ENCODE peak calls at places on chromosomes 1 and 21, in ten cellular contexts. Z is breast epithelium, R is esophagus muscularis mucosa, A is GM12878, S is sigmoid colon, U is transverse colon, O is K562, P is SK-N-SH, M is HL-60, J is suprapubic skin. F is an unnamed sample.

GRCh38 chr21:42674351-42674940 is 21.0 kb downstream of the PDE9A start:
- DNase-seq in Z (no peak), R (peak), A (no peak), S (peak), U (peak), O (peak), P (peak), M (no peak), J (no peak), F (no peak)

GRCh38 chr1:102466487-102466886 is 469.8 kb upstream of the OLFM3 start:
- DNase-seq in Z (no peak), R (no peak), A (no peak), S (no peak), U (no peak), O (no peak), P (no peak), M (no peak), J (no peak), F (no peak)

GRCh38 chr1:178690496-178690895 is 34.5 kb upstream of the RALGPS2 start:
- DNase-seq in Z (no peak), R (no peak), A (no peak), S (no peak), U (no peak), O (no peak), P (no peak), M (no peak), J (no peak), F (no peak)

GRCh38 chr1:4602536-4603316 is 51.7 kb upstream of the AJAP1 start:
- DNase-seq in Z (peak), R (no peak), A (no peak), S (peak), U (no peak), O (no peak), P (no peak), M (no peak), J (peak), F (peak)

GRCh38 chr1:11067716-11068495 is 8.1 kb upstream of the SRM start:
- DNase-seq in Z (peak), R (no peak), A (no peak), S (peak), U (no peak), O (no peak), P (no peak), M (no peak), J (peak), F (no peak)

GRCh38 chr1:1037366-1038327 is 17.7 kb downstream of the AGRN start:
- DNase-seq in Z (no peak), R (no peak), A (no peak), S (no peak), U (no peak), O (no peak), P (no peak), M (no peak), J (no peak), F (peak)

GRCh38 chr1:240562111-240562590 is 49.8 kb downstream of the GREM2 start:
- DNase-seq in Z (no peak), R (no peak), A (no peak), S (no peak), U (no peak), O (no peak), P (no peak), M (no peak), J (no peak), F (no peak)

GRCh38 chr1:80221319-80221718 is 1214.8 kb upstream of the ADGRL4 start:
- DNase-seq in Z (no peak), R (no peak), A (no peak), S (no peak), U (no peak), O (no peak), P (no peak), M (no peak), J (no peak), F (no peak)

GRCh38 chr1:107135466-107135865 is 5.4 kb upstream of the NTNG1 start:
- DNase-seq in Z (no peak), R (no peak), A (no peak), S (no peak), U (no peak), O (no peak), P (no peak), M (peak), J (no peak), F (no peak)

GRCh38 chr1:215568287-215568692 is 1.2 kb downstream of the KCTD3 start:
- DNase-seq in Z (no peak), R (no peak), A (no peak), S (peak), U (no peak), O (peak), P (peak), M (peak), J (no peak), F (no peak)

GRCh38 chr1:86197206-86197855 is 40.8 kb upstream of the COL24A1 start:
- DNase-seq in Z (no peak), R (no peak), A (no peak), S (no peak), U (no peak), O (no peak), P (no peak), M (no peak), J (no peak), F (no peak)

GRCh38 chr1:79695133-79695532 is 688.6 kb upstream of the ADGRL4 start:
- DNase-seq in Z (no peak), R (no peak), A (peak), S (no peak), U (no peak), O (no peak), P (no peak), M (no peak), J (no peak), F (no peak)

GRCh38 chr1:216045400-216045799 is 377.8 kb downstream of the USH2A start:
- DNase-seq in Z (no peak), R (no peak), A (no peak), S (no peak), U (no peak), O (no peak), P (no peak), M (no peak), J (no peak), F (no peak)

GRCh38 chr1:85911742-85912141 is 203.5 kb upstream of the ZNHIT6 start:
- DNase-seq in Z (no peak), R (no peak), A (no peak), S (no peak), U (no peak), O (no peak), P (no peak), M (no peak), J (no peak), F (no peak)

GRCh38 chr1:9675393-9675792 is 23.9 kb downstream of the PIK3CD start:
- DNase-seq in Z (no peak), R (no peak), A (no peak), S (no peak), U (no peak), O (no peak), P (no peak), M (no peak), J (no peak), F (no peak)

GRCh38 chr1:3419415-3420204 is 34.9 kb upstream of the ARHGEF16 start:
- DNase-seq in Z (no peak), R (no peak), A (no peak), S (no peak), U (peak), O (no peak), P (no peak), M (no peak), J (no peak), F (peak)

GRCh38 chr1:201970334-201971159 is 11.9 kb upstream of the RNPEP start:
- DNase-seq in Z (no peak), R (no peak), A (no peak), S (no peak), U (no peak), O (no peak), P (peak), M (no peak), J (no peak), F (no peak)

GRCh38 chr1:208880433-208881100 is 636.4 kb upstream of the PLXNA2 start:
- DNase-seq in Z (no peak), R (no peak), A (no peak), S (no peak), U (no peak), O (no peak), P (no peak), M (no peak), J (no peak), F (no peak)

GRCh38 chr1:194014004-194014403 is 827.6 kb upstream of the B3GALT2 start:
- DNase-seq in Z (no peak), R (no peak), A (no peak), S (no peak), U (no peak), O (no peak), P (no peak), M (no peak), J (no peak), F (no peak)

GRCh38 chr1:185567006-185567405 is 167.2 kb upstream of the HMCN1 start:
- DNase-seq in Z (no peak), R (no peak), A (no peak), S (no peak), U (no peak), O (no peak), P (no peak), M (peak), J (no peak), F (no peak)

GRCh38 chr1:186643600-186643999 is 36.6 kb downstream of the PTGS2 start:
- DNase-seq in Z (no peak), R (no peak), A (no peak), S (no peak), U (no peak), O (no peak), P (no peak), M (no peak), J (no peak), F (no peak)

GRCh38 chr1:179298952-179299351 is 5.4 kb downstream of the SOAT1 start:
- DNase-seq in Z (no peak), R (no peak), A (peak), S (no peak), U (no peak), O (no peak), P (no peak), M (no peak), J (no peak), F (no peak)

GRCh38 chr1:201260236-201260591 is 23.1 kb upstream of the PKP1 start:
- DNase-seq in Z (no peak), R (peak), A (no peak), S (no peak), U (no peak), O (no peak), P (peak), M (no peak), J (no peak), F (no peak)

GRCh38 chr1:220884109-220884980 is 5.1 kb downstream of the HLX start:
- DNase-seq in Z (no peak), R (peak), A (no peak), S (no peak), U (no peak), O (no peak), P (no peak), M (no peak), J (no peak), F (no peak)

GRCh38 chr1:54835131-54835898 is 34.2 kb upstream of the TTC22 start:
- DNase-seq in Z (peak), R (peak), A (no peak), S (no peak), U (no peak), O (no peak), P (no peak), M (no peak), J (peak), F (peak)

GRCh38 chr1:200708161-200708560 is 30.5 kb upstream of the CAMSAP2 start:
- DNase-seq in Z (no peak), R (no peak), A (no peak), S (no peak), U (no peak), O (no peak), P (no peak), M (no peak), J (no peak), F (no peak)

GRCh38 chr1:50333595-50333974 is 89.7 kb downstream of the DMRTA2 start:
- DNase-seq in Z (no peak), R (no peak), A (no peak), S (no peak), U (peak), O (peak), P (peak), M (peak), J (no peak), F (peak)

GRCh38 chr1:84774674-84775548 is 84.7 kb upstream of the SSX2IP start:
- DNase-seq in Z (no peak), R (no peak), A (no peak), S (no peak), U (no peak), O (no peak), P (no peak), M (no peak), J (no peak), F (no peak)

DNA sequence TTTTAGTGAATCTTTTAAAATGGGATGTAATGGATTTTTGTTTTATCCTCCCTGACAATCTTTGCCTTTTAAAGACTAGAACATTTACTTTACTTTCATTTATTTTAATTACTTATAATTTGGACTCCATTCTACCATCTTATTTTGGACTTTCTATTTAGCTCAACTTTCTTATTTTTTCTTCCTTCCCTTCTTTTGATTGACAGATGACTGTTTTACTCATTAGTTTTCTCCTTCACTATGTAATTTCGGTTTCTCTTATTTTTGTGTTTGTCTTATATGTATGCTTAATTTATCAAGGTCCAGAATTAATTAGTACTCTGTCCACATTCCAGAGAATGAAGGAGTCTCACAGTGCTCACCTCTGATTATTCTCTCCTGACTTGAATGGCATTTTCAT is 109.9 kb downstream of the PCBP3 start:
- DNase-seq in Z (no peak), R (no peak), A (no peak), S (no peak), U (no peak), O (no peak), P (no peak), M (no peak), J (no peak), F (no peak)
- TF ChIP-seq POLR2AphosphoS5 in Z (no peak), R (no peak), A (no peak), S (no peak), U (no peak), O (no peak), P (no peak), M (no peak), J (no peak), F (no peak)

GRCh38 chr1:116254001-116254400 is 119.0 kb upstream of the ATP1A1 start:
- DNase-seq in Z (no peak), R (no peak), A (no peak), S (no peak), U (no peak), O (no peak), P (no peak), M (no peak), J (no peak), F (no peak)
- H3K4me3 ChIP-seq in Z (no peak), R (no peak), A (no peak), S (no peak), U (no peak), O (no peak), P (no peak), M (no peak), J (no peak), F (no peak)

DNA sequence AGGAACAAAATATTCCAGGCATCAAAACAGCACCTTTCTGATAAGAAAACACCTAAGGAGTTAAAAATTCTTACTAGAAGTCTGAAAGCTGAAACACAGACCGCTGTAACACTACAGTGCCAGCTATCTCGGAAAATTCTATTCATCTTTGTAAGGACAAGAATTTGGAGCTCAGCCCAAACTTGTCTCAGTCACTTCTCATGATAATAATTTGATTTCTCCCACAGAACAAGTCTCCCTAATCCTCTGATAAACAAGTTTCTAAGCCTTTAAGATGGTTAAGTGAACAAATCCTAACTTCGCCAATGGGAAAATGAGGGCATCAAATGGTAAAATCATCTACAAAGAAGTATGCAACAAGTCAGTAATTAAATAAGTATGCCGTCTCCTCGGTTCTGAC is 59.9 kb downstream of the SIPA1L2 start:
- DNase-seq in Z (no peak), R (no peak), A (no peak), S (no peak), U (no peak), O (no peak), P (no peak), M (no peak), J (no peak), F (no peak)
- TF ChIP-seq POLR2AphosphoS5 in Z (no peak), R (no peak), A (no peak), S (no peak), U (no peak), O (no peak), P (no peak), M (no peak), J (no peak), F (no peak)

GRCh38 chr1:6386371-6386949 is 7.1 kb downstream of the ACOT7 start:
- DNase-seq in Z (no peak), R (no peak), A (no peak), S (no peak), U (no peak), O (no peak), P (no peak), M (no peak), J (no peak), F (no peak)
- H3K4me3 ChIP-seq in Z (no peak), R (no peak), A (no peak), S (no peak), U (no peak), O (no peak), P (peak), M (no peak), J (no peak), F (no peak)

GRCh38 chr1:182317489-182318180 is 74.0 kb downstream of the GLUL start:
- DNase-seq in Z (no peak), R (no peak), A (no peak), S (no peak), U (peak), O (no peak), P (no peak), M (no peak), J (no peak), F (no peak)
- TF ChIP-seq POLR2AphosphoS5 in Z (no peak), R (no peak), A (no peak), S (no peak), U (no peak), O (no peak), P (no peak), M (no peak), J (no peak), F (peak)

F was measured in stomach.